ENCODE peak calls at places on chromosomes 13 and 19, in six cellular contexts. W, O, V, M, Y and I are unnamed samples.

GRCh38 chr13:47237571-47237970 is 340.7 kb upstream of the HTR2A start:
- DNase-seq in W (no peak), O (no peak), V (no peak), M (no peak), Y (no peak), I (peak)

GRCh38 chr19:4059493-4059880 is 7.2 kb downstream of the ZBTB7A start:
- DNase-seq in W (no peak), O (no peak), V (no peak), M (no peak), Y (no peak), I (no peak)

GRCh38 chr19:48970923-48971395 is 5.8 kb downstream of the FTL start:
- DNase-seq in W (peak), O (peak), V (peak), M (peak), Y (peak), I (peak)

GRCh38 chr19:33152178-33152577 is 20.3 kb downstream of the WDR88 start:
- DNase-seq in W (no peak), O (no peak), V (no peak), M (no peak), Y (no peak), I (peak)

GRCh38 chr13:46377554-46377953 is 9.5 kb downstream of the RUBCNL start:
- DNase-seq in W (no peak), O (no peak), V (no peak), M (no peak), Y (no peak), I (no peak)

GRCh38 chr19:35462476-35462953 is 14.5 kb downstream of the FFAR2 start:
- DNase-seq in W (no peak), O (no peak), V (peak), M (peak), Y (no peak), I (no peak)

GRCh38 chr13:26465514-26465913 is 92.0 kb upstream of the WASF3 start:
- DNase-seq in W (peak), O (no peak), V (no peak), M (no peak), Y (peak), I (no peak)

GRCh38 chr19:53132231-53132991 is at the start of gene ZNF415:
- DNase-seq in W (peak), O (no peak), V (peak), M (peak), Y (peak), I (peak)

GRCh38 chr19:38543807-38544568 is 73.8 kb downstream of the MAP4K1 start:
- DNase-seq in W (peak), O (peak), V (no peak), M (no peak), Y (peak), I (peak)

GRCh38 chr19:7923295-7924191 is 2.4 kb downstream of the CTXN1 start:
- DNase-seq in W (no peak), O (no peak), V (no peak), M (no peak), Y (no peak), I (no peak)

GRCh38 chr13:110340812-110341444 is 33.8 kb downstream of the COL4A2 start:
- DNase-seq in W (peak), O (no peak), V (peak), M (peak), Y (peak), I (peak)

GRCh38 chr13:53200498-53201453 is 172.2 kb downstream of the OLFM4 start:
- DNase-seq in W (peak), O (no peak), V (no peak), M (no peak), Y (no peak), I (no peak)

GRCh38 chr19:51097166-51097736 is 11.0 kb downstream of the CTU1 start:
- DNase-seq in W (peak), O (no peak), V (peak), M (peak), Y (peak), I (peak)

GRCh38 chr19:39679791-39680168 is 24.1 kb downstream of the LGALS16 start:
- DNase-seq in W (no peak), O (no peak), V (no peak), M (no peak), Y (no peak), I (no peak)

GRCh38 chr13:50387124-50387581 is 371.9 kb downstream of the KCNRG start:
- DNase-seq in W (no peak), O (peak), V (peak), M (peak), Y (no peak), I (no peak)

GRCh38 chr13:60148918-60149317 is 14.8 kb downstream of the DIAPH3 start:
- DNase-seq in W (no peak), O (no peak), V (no peak), M (no peak), Y (no peak), I (no peak)

GRCh38 chr13:44578064-44578394 is 1.9 kb upstream of the TSC22D1 start:
- DNase-seq in W (no peak), O (no peak), V (no peak), M (no peak), Y (no peak), I (peak)

GRCh38 chr19:55471266-55471665 is 5.2 kb upstream of the ZNF628 start:
- DNase-seq in W (no peak), O (no peak), V (no peak), M (no peak), Y (no peak), I (no peak)

GRCh38 chr19:590396-590745 is 690 bp downstream of the HCN2 start:
- DNase-seq in W (peak), O (no peak), V (no peak), M (peak), Y (no peak), I (peak)

GRCh38 chr19:48881741-48882657 is 9.8 kb downstream of the PPP1R15A start:
- DNase-seq in W (no peak), O (no peak), V (no peak), M (no peak), Y (no peak), I (peak)

GRCh38 chr19:41309225-41310030 is 544 bp upstream of the CCDC97 start:
- DNase-seq in W (peak), O (no peak), V (no peak), M (no peak), Y (peak), I (peak)

GRCh38 chr19:5028229-5028886 is 59.4 kb downstream of the KDM4B start:
- DNase-seq in W (no peak), O (no peak), V (no peak), M (no peak), Y (no peak), I (no peak)

GRCh38 chr19:41740415-41741243 is 14.7 kb upstream of the CEACAM6 start:
- DNase-seq in W (no peak), O (no peak), V (no peak), M (no peak), Y (no peak), I (no peak)

GRCh38 chr19:28454083-28454482 is 758.9 kb downstream of the UQCRFS1 start:
- DNase-seq in W (no peak), O (no peak), V (no peak), M (no peak), Y (no peak), I (no peak)

GRCh38 chr13:50085063-50085462 is 69.8 kb downstream of the KCNRG start:
- DNase-seq in W (peak), O (peak), V (no peak), M (peak), Y (no peak), I (peak)